ENCODE peak calls at places on chromosomes 12 and 14, in eight cellular contexts. Z is pancreas, R is tibial nerve, D is body of pancreas, J is colonic mucosa, S is cardiac muscle cell, E is esophagus squamous epithelium, H is IMR-90. Y is an unnamed sample.

GRCh38 chr14:103444837-103445524 is 59.8 kb downstream of the MARK3 start:
- DNase-seq in H (peak; percentile 83), E (no peak), J (no peak), R (no peak), Z (no peak), S (no peak), D (no peak), Y (no peak)

GRCh38 chr14:104398656-104399055 is 180.9 kb upstream of the C14orf180 start:
- DNase-seq in H (no peak), J (no peak), R (no peak), Z (no peak), E (no peak), S (no peak), D (no peak), Y (no peak)

GRCh38 chr12:108576660-108577234 is 14.4 kb downstream of the ISCU start:
- DNase-seq in H (no peak), Z (no peak), D (no peak), S (no peak), E (no peak), J (no peak), R (no peak), Y (no peak)

GRCh38 chr12:106733660-106734059 is 40.8 kb upstream of the RIC8B start:
- DNase-seq in E (no peak), Z (no peak), S (no peak), H (no peak), J (no peak), R (no peak), D (no peak), Y (no peak)

GRCh38 chr12:53564941-53565340 is 57.7 kb upstream of the NPFF start:
- DNase-seq in H (no peak), S (no peak), E (no peak), Z (no peak), J (peak; percentile 38), D (no peak), R (peak; percentile 44), Y (no peak)

GRCh38 chr14:55398679-55399078 is 13.0 kb downstream of the ATG14 start:
- DNase-seq in R (peak; percentile 28), J (no peak), Z (no peak), D (peak; percentile 22), H (peak; percentile 99), S (no peak), E (no peak), Y (no peak)

GRCh38 chr12:122326597-122326996 is 60.3 kb upstream of the VPS33A start:
- DNase-seq in H (no peak), R (no peak), S (no peak), E (no peak), J (no peak), Z (no peak), D (no peak), Y (no peak)

GRCh38 chr14:24425704-24426103 is 3.8 kb downstream of the CBLN3 start:
- DNase-seq in R (peak; percentile 63), D (peak; percentile 9), E (no peak), H (peak; percentile 83), Z (no peak), S (peak; percentile 21), J (no peak), Y (no peak)

GRCh38 chr14:36997843-36998242 is 174.6 kb downstream of the SLC25A21 start:
- DNase-seq in H (peak; percentile 10), E (no peak), R (no peak), D (no peak), J (no peak), Z (no peak), S (no peak), Y (no peak)

GRCh38 chr14:74299061-74299545 is 3.6 kb downstream of the ABCD4 start:
- DNase-seq in J (peak; percentile 29), H (peak; percentile 34), D (no peak), E (no peak), R (no peak), Z (no peak), S (no peak), Y (no peak)

GRCh38 chr12:2084553-2085296 is 31.9 kb downstream of the CACNA1C start:
- DNase-seq in E (no peak), Z (no peak), H (peak; percentile 89), R (peak; percentile 48), J (no peak), S (no peak), D (no peak), Y (no peak)

GRCh38 chr12:89016970-89017778 is 335.1 kb downstream of the DUSP6 start:
- DNase-seq in H (peak; percentile 76), J (peak; percentile 42), S (peak; percentile 83), R (peak; percentile 73), D (peak; percentile 39), E (no peak), Z (peak; percentile 24), Y (no peak)

GRCh38 chr12:30417697-30418231 is 277.9 kb downstream of the IPO8 start:
- DNase-seq in E (no peak), D (no peak), H (peak; percentile 74), J (no peak), S (no peak), R (peak; percentile 19), Z (no peak), Y (no peak)

GRCh38 chr12:26628234-26628633 is 204.8 kb downstream of the ITPR2 start:
- DNase-seq in Z (no peak), J (no peak), D (no peak), E (no peak), S (no peak), R (no peak), H (peak; percentile 39), Y (no peak)

GRCh38 chr12:39490500-39491276 is 47.8 kb upstream of the KIF21A start:
- DNase-seq in R (no peak), E (no peak), D (no peak), H (no peak), J (no peak), S (no peak), Z (no peak), Y (no peak)

GRCh38 chr12:31589896-31590729 is 823 bp downstream of the DENND5B start:
- DNase-seq in E (no peak), H (peak; percentile 58), D (peak; percentile 81), S (peak; percentile 76), Z (peak; percentile 76), J (peak; percentile 77), R (peak; percentile 32), Y (peak; percentile 62)

GRCh38 chr14:106037380-106037779 is 511.0 kb downstream of the TMEM121 start:
- DNase-seq in R (no peak), J (no peak), Z (no peak), E (no peak), S (no peak), D (no peak), H (no peak), Y (no peak)
- H3K9me3 ChIP-seq in R (no peaks in the 10 kb centered on the region), J (no peaks in the 10 kb centered on the region), Z (no peaks in the 10 kb centered on the region), E (no peaks in the 10 kb centered on the region), S (no peaks in the 10 kb centered on the region), D (no peaks in the 10 kb centered on the region), H (peaks cover 25% of the 10 kb centered on the region), Y (no peaks in the 10 kb centered on the region)

GRCh38 chr14:105416671-105417070 is 3.0 kb upstream of the MTA1 start:
- DNase-seq in R (no peak), Z (no peak), J (no peak), H (no peak), E (no peak), S (no peak), D (no peak), Y (no peak)
- H3K4me1 ChIP-seq in R (peaks cover 31% of the 10 kb centered on the region), Z (peaks cover 6% of the 10 kb centered on the region), J (peaks cover 16% of the 10 kb centered on the region), H (peaks cover 18% of the 10 kb centered on the region), E (peaks cover 33% of the 10 kb centered on the region), S (peaks cover 9% of the 10 kb centered on the region), D (peaks cover 31% of the 10 kb centered on the region), Y (peaks cover 35% of the 10 kb centered on the region)

DNA sequence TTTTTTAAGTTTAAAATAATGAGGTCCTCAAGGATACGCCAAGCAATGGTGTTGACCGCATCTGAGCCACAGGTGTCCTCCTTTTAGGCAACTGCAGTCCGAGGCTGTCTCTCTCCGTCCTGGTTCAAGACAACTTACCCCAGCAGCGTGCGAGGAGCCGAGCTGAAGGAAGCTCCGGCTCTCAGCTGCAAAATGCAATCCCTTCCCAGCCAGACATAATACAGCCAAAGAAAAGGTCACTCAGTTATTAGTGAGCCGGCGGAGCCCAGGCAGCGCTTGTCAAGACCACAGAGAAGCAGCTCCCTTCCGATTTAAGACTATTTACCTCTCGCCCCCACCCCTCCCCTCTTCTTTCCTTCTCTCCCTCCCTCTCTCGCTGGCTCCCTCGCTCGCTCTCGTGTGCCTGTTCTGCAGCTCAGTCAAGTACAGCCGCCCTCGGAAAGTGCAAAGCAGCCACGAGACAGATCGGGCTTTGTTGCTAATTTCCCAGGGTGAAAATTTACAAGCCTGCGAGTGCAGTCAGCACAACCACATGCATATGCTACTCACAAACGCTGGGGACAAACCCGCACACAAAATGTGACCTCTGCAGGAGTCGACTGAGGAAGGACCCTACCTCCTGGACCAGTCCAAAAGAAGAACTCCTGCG is 363 bp upstream of the LMO3 start:
- DNase-seq in E (no peak), R (peak; percentile 26), S (peak; percentile 72), H (peak; percentile 27), Z (peak; percentile 67), D (peak; percentile 42), J (no peak), Y (peak; percentile 62)
- TF ChIP-seq CTCF in E (no peak), R (no peak), S (no peak), H (no peak), Z (no peak), D (no peak), J (no peak), Y (no peak)

GRCh38 chr12:133130038-133130807 is at the start of the genes ZNF10 and ZNF891:
- DNase-seq in H (peak; percentile 96), J (peak; percentile 98), S (peak; percentile 98), Z (peak; percentile 95), D (peak; percentile 96), R (peak; percentile 93), E (peak; percentile 86), Y (peak; percentile 97)

GRCh38 chr12:133130808-133131128 is 341 bp downstream of the ZNF10 start:
- DNase-seq in R (peak; percentile 43), S (peak; percentile 45), J (no peak), D (peak; percentile 20), H (no peak), Z (peak; percentile 38), E (peak; percentile 29), Y (peak; percentile 65)

GRCh38 chr12:133135747-133136146 is 5.3 kb downstream of the ZNF10 start:
- DNase-seq in E (no peak), Z (no peak), H (no peak), S (no peak), J (no peak), D (no peak), R (no peak), Y (no peak)
- H3K9me3 ChIP-seq in E (peaks cover 4% of the 10 kb centered on the region), Z (no peaks in the 10 kb centered on the region), H (peaks cover 39% of the 10 kb centered on the region), S (no peaks in the 10 kb centered on the region), J (no peaks in the 10 kb centered on the region), D (peaks cover 56% of the 10 kb centered on the region), R (peaks cover 5% of the 10 kb centered on the region), Y (peaks cover 83% of the 10 kb centered on the region)

GRCh38 chr14:64704145-64704742 is at the start of gene PLEKHG3:
- DNase-seq in H (peak; percentile 69), R (peak; percentile 53), J (peak; percentile 89), Z (peak; percentile 91), E (no peak), S (peak; percentile 90), D (peak; percentile 88), Y (peak; percentile 84)

GRCh38 chr14:64706552-64707193 is 2.4 kb downstream of the PLEKHG3 start:
- DNase-seq in J (no peak), D (peak; percentile 25), H (no peak), R (no peak), Z (no peak), S (no peak), E (no peak), Y (no peak)

GRCh38 chr14:64706119-64706465 is 1.9 kb downstream of the PLEKHG3 start:
- DNase-seq in Z (no peak), E (no peak), S (no peak), D (peak; percentile 9), H (no peak), J (no peak), R (no peak), Y (no peak)

GRCh38 chr14:64704743-64705405 is 650 bp downstream of the PLEKHG3 start:
- DNase-seq in Z (peak; percentile 46), S (peak; percentile 58), E (no peak), H (peak; percentile 15), R (no peak), D (peak; percentile 67), J (peak; percentile 57), Y (peak; percentile 66)

GRCh38 chr14:64705406-64706118 is 1.3 kb downstream of the PLEKHG3 start:
- DNase-seq in S (no peak), H (no peak), R (peak; percentile 43), J (peak; percentile 60), E (no peak), Z (peak; percentile 46), D (peak; percentile 33), Y (no peak)
- H3K4me1 ChIP-seq in S (peaks cover 60% of the 10 kb centered on the region), H (peaks cover 13% of the 10 kb centered on the region), R (peaks cover 42% of the 10 kb centered on the region), J (peaks cover 13% of the 10 kb centered on the region), E (peaks cover 58% of the 10 kb centered on the region), Z (peaks cover 29% of the 10 kb centered on the region), D (peaks cover 70% of the 10 kb centered on the region), Y (peaks cover 63% of the 10 kb centered on the region)